ENCODE peak calls at places on chromosomes 1 and 21, in eight cellular contexts. E is aorta, Z is hippocampal formation, U is fibroblast of mammary gland, G is NCI-H748 treated with DMSO at 0.1 percent for 48 hours, V is psoas muscle, P is activated gamma-delta T cell, M is HAP-1. I is an unnamed sample.

GRCh38 chr1:109928591-109929111 is 18.0 kb downstream of the CSF1 start:
- DNase-seq in P (no peak), U (peak), G (no peak), M (no peak), Z (no peak), V (peak), E (peak), I (peak)

GRCh38 chr1:39398278-39399010 is 93.0 kb upstream of the BMP8A start:
- DNase-seq in E (peak), V (peak), G (no peak), P (no peak), Z (no peak), M (peak), U (peak), I (peak)

GRCh38 chr1:7388141-7388487 is 383.0 kb upstream of the VAMP3 start:
- DNase-seq in Z (peak), E (peak), P (no peak), G (no peak), U (no peak), M (no peak), V (no peak), I (no peak)

GRCh38 chr21:39575778-39576177 is 37.0 kb upstream of the B3GALT5 start:
- DNase-seq in E (no peak), Z (no peak), U (peak), G (no peak), V (no peak), M (no peak), P (no peak), I (peak)

GRCh38 chr1:113545210-113545609 is 154.9 kb downstream of the MAGI3 start:
- DNase-seq in G (no peak), V (no peak), M (no peak), E (no peak), P (no peak), Z (no peak), U (no peak), I (no peak)

GRCh38 chr1:43383449-43383848 is 6.2 kb downstream of the MED8 start:
- DNase-seq in G (no peak), U (no peak), P (no peak), Z (peak), M (no peak), V (no peak), E (no peak), I (no peak)

GRCh38 chr1:204566583-204566955 is 50.4 kb downstream of the MDM4 start:
- DNase-seq in V (no peak), M (no peak), P (no peak), Z (no peak), E (no peak), U (no peak), G (no peak), I (no peak)

GRCh38 chr1:117638759-117639158 is 32.9 kb downstream of the TENT5C start:
- DNase-seq in Z (no peak), E (no peak), M (no peak), G (peak), V (no peak), U (no peak), P (no peak), I (no peak)

GRCh38 chr1:171801395-171801990 is 20.0 kb downstream of the METTL13 start:
- DNase-seq in G (peak), V (no peak), E (no peak), P (no peak), U (peak), M (peak), Z (no peak), I (peak)

GRCh38 chr1:32241011-32241763 is 5.8 kb upstream of the FAM167B start:
- DNase-seq in P (no peak), U (peak), G (no peak), E (peak), M (no peak), V (peak), Z (peak), I (no peak)

GRCh38 chr1:109307363-109308021 is 681 bp upstream of the MYBPHL start:
- DNase-seq in U (no peak), Z (no peak), M (peak), P (no peak), V (peak), E (no peak), G (no peak), I (no peak)

GRCh38 chr1:228166170-228166936 is 749 bp downstream of the IBA57 start:
- DNase-seq in M (no peak), E (no peak), V (peak), Z (peak), U (peak), G (peak), P (no peak), I (peak)

GRCh38 chr1:200243042-200243437 is 166.8 kb downstream of the ZNF281 start:
- DNase-seq in G (no peak), Z (no peak), U (no peak), P (no peak), V (no peak), E (no peak), M (peak), I (no peak)

GRCh38 chr1:246609632-246610031 is 43.4 kb downstream of the CNST start:
- DNase-seq in G (no peak), M (no peak), V (no peak), E (no peak), P (no peak), U (no peak), Z (no peak), I (peak)

GRCh38 chr1:231603598-231604275 is 22.9 kb upstream of the DISC1 start:
- DNase-seq in G (peak), U (peak), P (no peak), V (no peak), E (no peak), M (peak), Z (peak), I (peak)

GRCh38 chr1:66137235-66137634 is 344.5 kb downstream of the PDE4B start:
- DNase-seq in Z (no peak), P (no peak), G (no peak), E (no peak), U (no peak), M (no peak), V (no peak), I (no peak)

GRCh38 chr1:41528726-41529605 is 44.5 kb upstream of the EDN2 start:
- DNase-seq in U (no peak), Z (no peak), V (no peak), E (peak), G (no peak), M (no peak), P (no peak), I (no peak)

I was measured in amniotic epithelial cell.